ENCODE peak calls at places on chromosomes 1 and 21, in six cellular contexts. P is A549, X is K562, E is endothelial cell of umbilical vein, H is GM12878, D is HepG2. G is an unnamed sample.

GRCh38 chr1:64912191-64912590 is 54.2 kb downstream of the JAK1 start:
- DNase-seq in P (no peak), X (no peak), E (no peak), H (no peak), D (no peak), G (no peak)

GRCh38 chr1:167169642-167170041 is 51.0 kb upstream of the POU2F1 start:
- DNase-seq in P (no peak), X (no peak), E (no peak), H (no peak), D (no peak), G (no peak)

GRCh38 chr1:43705982-43706597 is 1.2 kb upstream of the ST3GAL3 start:
- DNase-seq in P (peak; percentile 4), X (no peak), E (peak; percentile 21), H (no peak), D (no peak), G (peak; percentile 58)

GRCh38 chr1:203888807-203889251 is 27.4 kb downstream of the SNRPE start:
- DNase-seq in P (peak; percentile 61), X (no peak), E (peak; percentile 92), H (no peak), D (no peak), G (no peak)

GRCh38 chr1:161206411-161207140 is 4.4 kb downstream of the NDUFS2 start:
- DNase-seq in P (no peak), X (no peak), E (no peak), H (no peak), D (no peak), G (no peak)

GRCh38 chr1:4710592-4711190 is 56.3 kb downstream of the AJAP1 start:
- DNase-seq in P (no peak), X (no peak), E (no peak), H (no peak), D (peak; percentile 53), G (no peak)

GRCh38 chr1:220013497-220013896 is 32.8 kb downstream of the EPRS1 start:
- DNase-seq in P (no peak), X (no peak), E (no peak), H (no peak), D (no peak), G (no peak)

GRCh38 chr1:209387271-209387968 is 196.1 kb upstream of the CAMK1G start:
- DNase-seq in P (no peak), X (no peak), E (no peak), H (no peak), D (no peak), G (no peak)

GRCh38 chr1:223707270-223708000 is 4.9 kb upstream of the CAPN2 start:
- DNase-seq in P (peak; percentile 97), X (peak; percentile 65), E (peak; percentile 97), H (no peak), D (peak; percentile 76), G (peak; percentile 18)

GRCh38 chr1:225532240-225532944 is 104.6 kb upstream of the LBR start:
- DNase-seq in P (no peak), X (no peak), E (no peak), H (no peak), D (no peak), G (no peak)

GRCh38 chr1:34898220-34898820 is 31.1 kb downstream of the DLGAP3 start:
- DNase-seq in P (no peak), X (no peak), E (peak; percentile 46), H (no peak), D (no peak), G (no peak)

GRCh38 chr1:92736395-92736794 is 48.5 kb downstream of the EVI5 start:
- DNase-seq in P (peak; percentile 41), X (no peak), E (peak; percentile 23), H (no peak), D (no peak), G (peak; percentile 46)

GRCh38 chr21:16563795-16564194 is 834.0 kb downstream of the USP25 start:
- DNase-seq in P (peak; percentile 72), X (no peak), E (peak; percentile 62), H (no peak), D (peak; percentile 51), G (no peak)

GRCh38 chr21:15968911-15969310 is 239.1 kb downstream of the USP25 start:
- DNase-seq in P (no peak), X (no peak), E (no peak), H (no peak), D (no peak), G (no peak)

GRCh38 chr1:168468042-168468809 is 75.6 kb downstream of the XCL2 start:
- DNase-seq in P (no peak), X (no peak), E (no peak), H (no peak), D (no peak), G (no peak)

GRCh38 chr21:21200939-21201610 is 202.9 kb downstream of the NCAM2 start:
- DNase-seq in P (no peak), X (no peak), E (peak; percentile 22), H (no peak), D (no peak), G (no peak)

GRCh38 chr1:179121159-179121938 is 39.5 kb downstream of the TOR3A start:
- DNase-seq in P (peak; percentile 64), X (peak; percentile 38), E (no peak), H (no peak), D (peak; percentile 25), G (peak; percentile 62)

GRCh38 chr1:1402081-1402900 is 3.2 kb upstream of the CCNL2 start:
- DNase-seq in P (peak; percentile 71), X (peak; percentile 60), E (peak; percentile 62), H (no peak), D (peak; percentile 52), G (peak; percentile 69)

GRCh38 chr1:36093919-36094318 is 5.2 kb downstream of the ADPRS start:
- DNase-seq in P (no peak), X (no peak), E (no peak), H (no peak), D (no peak), G (no peak)

GRCh38 chr1:205440476-205441317 is 15.1 kb downstream of the BLACAT1 start:
- DNase-seq in P (peak; percentile 53), X (peak; percentile 80), E (no peak), H (peak; percentile 47), D (peak; percentile 91), G (peak; percentile 51)

GRCh38 chr1:185626344-185626743 is 107.8 kb upstream of the HMCN1 start:
- DNase-seq in P (no peak), X (no peak), E (no peak), H (no peak), D (no peak), G (no peak)

GRCh38 chr1:170225735-170226524 is 80.2 kb downstream of the NTMT2 start:
- DNase-seq in P (no peak), X (no peak), E (no peak), H (no peak), D (no peak), G (no peak)

GRCh38 chr1:201602413-201603265 is 63.7 kb downstream of the NAV1 start:
- DNase-seq in P (peak; percentile 80), X (peak; percentile 74), E (peak; percentile 42), H (no peak), D (no peak), G (no peak)

GRCh38 chr1:162612606-162613400 is 19.5 kb upstream of the DDR2 start:
- DNase-seq in P (no peak), X (no peak), E (peak; percentile 33), H (no peak), D (peak; percentile 4), G (peak; percentile 1)

GRCh38 chr1:45722809-45723208 is 27.6 kb downstream of the IPP start:
- DNase-seq in P (no peak), X (no peak), E (no peak), H (no peak), D (no peak), G (peak; percentile 64)

GRCh38 chr1:43558346-43558841 is 27.7 kb downstream of the PTPRF start:
- DNase-seq in P (no peak), X (no peak), E (no peak), H (no peak), D (no peak), G (no peak)

GRCh38 chr1:118984086-118984989 is 3.8 kb downstream of the TBX15 start:
- DNase-seq in P (no peak), X (no peak), E (peak; percentile 24), H (no peak), D (no peak), G (no peak)

GRCh38 chr1:118982281-118982680 is 5.9 kb downstream of the TBX15 start:
- DNase-seq in P (no peak), X (no peak), E (no peak), H (no peak), D (no peak), G (no peak)

GRCh38 chr1:118984990-118985608 is 3.0 kb downstream of the TBX15 start:
- DNase-seq in P (no peak), X (no peak), E (no peak), H (no peak), D (no peak), G (no peak)

GRCh38 chr1:118982816-118983557 is 5.2 kb downstream of the TBX15 start:
- DNase-seq in P (no peak), X (no peak), E (no peak), H (no peak), D (no peak), G (no peak)

GRCh38 chr1:118983558-118984021 is 4.6 kb downstream of the TBX15 start:
- DNase-seq in P (no peak), X (no peak), E (no peak), H (no peak), D (no peak), G (no peak)
- TF ChIP-seq MYC in P (no peak), X (no peak), E (no peak), H (no peak), D (no peak), G (no peak)

GRCh38 chr1:186819140-186819539 is 9.6 kb upstream of the PLA2G4A start:
- DNase-seq in P (no peak), X (no peak), E (peak; percentile 30), H (peak; percentile 34), D (no peak), G (no peak)
- TF ChIP-seq CTCF in P (no peak), X (no peak), E (no peak), H (no peak), D (no peak), G (no peak)

GRCh38 chr1:207799989-207800648 is 48.3 kb downstream of the CD46 start:
- DNase-seq in P (no peak), X (no peak), E (no peak), H (no peak), D (no peak), G (no peak)
- TF ChIP-seq MAX in P (no peak), X (no peak), E (no peak), H (no peak), D (no peak), G (no peak)

GRCh38 chr1:173195596-173196088 is 11.5 kb downstream of the TNFSF4 start:
- DNase-seq in P (no peak), X (no peak), E (no peak), H (peak; percentile 74), D (no peak), G (no peak)
- TF ChIP-seq MYC in P (no peak), X (no peak), E (no peak), H (no peak), D (no peak), G (no peak)

G was measured in NB4.